ENCODE peak calls at places on chromosomes 16 and 17, in four cellular contexts. I is ovary, Z is PC-3, H is suprapubic skin. S is an unnamed sample. For H3K4me1, the result is how much of the 10 kb centered on the place peaks cover.

GRCh38 chr16:26261621-26262020 is 569.9 kb downstream of the HS3ST4 start:
- DNase-seq in I (no peak), H (no peak), Z (no peak), S (no peak)

GRCh38 chr17:19867094-19867653 is 562 bp downstream of the ULK2 start:
- DNase-seq in Z (peak), H (peak), I (peak), S (peak)

GRCh38 chr17:5422505-5422904 is 2.5 kb downstream of the RPAIN start:
- DNase-seq in I (no peak), H (no peak), Z (peak), S (no peak)

GRCh38 chr17:68248199-68248825 is 469 bp downstream of the AMZ2 start:
- DNase-seq in H (no peak), I (no peak), Z (peak), S (peak)

GRCh38 chr17:61460796-61461585 is 8.8 kb downstream of the TBX4 start:
- DNase-seq in H (peak), Z (no peak), I (no peak), S (no peak)

GRCh38 chr17:61504697-61505096 is 52.5 kb downstream of the TBX4 start:
- DNase-seq in Z (peak), I (no peak), H (no peak), S (no peak)

GRCh38 chr16:51888534-51888933 is 658.4 kb downstream of the TOX3 start:
- DNase-seq in H (no peak), Z (no peak), I (no peak), S (no peak)

GRCh38 chr17:79843475-79843916 is 4.3 kb upstream of the CBX4 start:
- DNase-seq in Z (no peak), H (no peak), I (peak), S (no peak)

GRCh38 chr17:61201211-61201610 is 198.4 kb upstream of the TBX2 start:
- DNase-seq in H (no peak), I (no peak), Z (peak), S (no peak)

GRCh38 chr16:12559714-12560113 is 244.0 kb downstream of the CPPED1 start:
- DNase-seq in H (no peak), Z (peak), I (no peak), S (no peak)

GRCh38 chr16:73949574-73950348 is 346.9 kb upstream of the PSMD7 start:
- DNase-seq in H (no peak), Z (peak), I (no peak), S (no peak)

GRCh38 chr16:90015586-90016338 is 3.5 kb downstream of the DBNDD1 start:
- DNase-seq in Z (no peak), H (no peak), I (no peak), S (no peak)

GRCh38 chr17:79294459-79295071 is 219.9 kb downstream of the ENGASE start:
- DNase-seq in I (peak), Z (peak), H (no peak), S (no peak)

GRCh38 chr16:27369806-27370205 is 32.2 kb upstream of the IL21R start:
- DNase-seq in I (no peak), Z (peak), H (no peak), S (no peak)

GRCh38 chr17:41796066-41796895 is 9.8 kb upstream of the JUP start:
- DNase-seq in I (no peak), Z (peak), H (no peak), S (no peak)
- H3K4me1 ChIP-seq in I (under half), Z (half or more), H (half or more), S (under half)

GRCh38 chr17:28041844-28042656 is 427 bp upstream of the NLK start:
- DNase-seq in Z (peak), I (no peak), H (no peak), S (no peak)

GRCh38 chr17:28042721-28043291 is 329 bp downstream of the NLK start:
- DNase-seq in H (no peak), Z (no peak), I (peak), S (no peak)

GRCh38 chr17:28043296-28043695 is 819 bp downstream of the NLK start:
- DNase-seq in I (no peak), H (no peak), Z (no peak), S (no peak)

GRCh38 chr17:28042657-28042720 is at the start of gene NLK:
- DNase-seq in H (no peak), Z (no peak), I (no peak), S (no peak)

DNA sequence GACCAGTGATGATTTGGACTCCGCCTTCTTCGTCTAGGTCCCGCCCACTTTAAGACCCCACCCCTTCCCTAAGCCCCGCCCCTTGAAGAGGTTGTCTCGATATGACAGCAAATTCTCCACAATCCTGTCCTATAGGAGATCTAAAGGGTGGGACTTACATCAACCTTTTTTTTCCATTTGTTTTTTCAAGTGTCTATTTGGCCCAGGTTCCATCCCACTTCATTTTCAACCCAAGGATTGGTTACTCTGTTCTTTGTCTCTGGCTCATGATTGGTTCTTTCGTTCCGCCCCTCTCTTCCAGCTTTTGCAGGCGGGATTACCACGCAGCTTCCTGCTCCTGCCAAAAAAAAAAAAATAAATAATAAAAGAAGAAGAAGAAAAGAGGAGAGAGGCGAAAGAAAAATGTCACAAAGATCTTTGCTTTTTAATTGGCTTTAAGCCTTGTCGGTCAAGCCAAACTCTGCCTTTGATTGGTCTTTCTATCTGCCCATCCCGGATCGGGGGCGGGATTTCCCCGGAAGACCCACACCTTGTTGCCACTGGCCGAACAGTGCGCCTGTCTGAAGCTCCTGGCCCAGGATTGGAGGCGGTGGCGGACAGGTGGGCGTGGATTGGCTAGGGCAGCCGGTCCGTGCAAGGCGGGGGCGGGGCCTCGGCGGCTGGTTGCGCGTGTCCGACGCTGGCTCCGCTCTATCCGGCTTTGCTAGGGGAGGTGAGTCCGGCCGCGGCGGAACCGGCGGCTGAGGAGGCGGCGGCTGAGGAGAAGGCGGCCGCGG is 1.2 kb upstream of the NLK start:
- DNase-seq in H (peak), Z (peak), I (peak), S (peak)
- H3K4me3 ChIP-seq in H (peak), Z (peak), I (peak), S (peak)

GRCh38 chr17:29102046-29102445 is 59.1 kb downstream of the PIPOX start:
- DNase-seq in H (no peak), Z (no peak), I (no peak), S (no peak)
- H3K27ac ChIP-seq in H (peak), Z (no peak), I (no peak), S (no peak)

GRCh38 chr17:21020622-21021021 is 22.2 kb downstream of the USP22 start:
- DNase-seq in H (no peak), Z (no peak), I (no peak), S (peak)
- H3K4me1 ChIP-seq in H (under half), Z (under half), I (under half), S (under half)

DNA sequence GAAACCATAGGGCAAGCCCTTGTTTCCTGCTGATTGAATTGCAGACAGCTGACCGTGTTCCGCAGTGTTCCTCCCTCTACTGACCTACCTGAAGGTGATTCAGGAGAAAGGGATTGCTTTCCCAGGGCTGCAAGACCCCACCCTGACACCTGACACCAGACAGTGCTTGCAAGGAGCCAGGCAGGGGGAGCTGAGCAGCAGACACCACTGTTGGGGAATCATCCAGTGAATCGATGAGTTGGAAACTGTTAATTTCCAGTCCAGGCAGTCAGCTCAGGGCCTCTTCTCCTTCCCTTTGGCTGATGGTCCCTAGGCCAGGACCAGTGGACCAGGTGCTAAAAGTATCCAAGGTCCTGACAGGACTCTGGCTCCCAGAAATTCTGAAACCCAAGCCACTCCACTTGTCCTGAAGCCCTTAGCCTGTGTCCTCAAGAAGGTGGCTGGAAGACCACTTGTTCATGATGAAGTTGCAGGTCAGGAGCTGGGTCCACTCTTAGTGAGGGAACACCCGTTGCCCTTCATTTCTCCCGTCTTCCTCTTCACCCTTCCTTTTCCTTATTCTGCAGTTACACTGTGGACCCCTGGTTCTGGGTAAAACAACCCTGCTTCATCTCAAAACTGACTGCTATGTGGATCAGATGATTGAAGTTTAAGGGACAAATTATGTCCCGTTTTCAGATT is 9.5 kb upstream of the UNK start:
- DNase-seq in I (peak), H (peak), Z (peak), S (no peak)
- H3K4me3 ChIP-seq in I (no peak), H (no peak), Z (no peak), S (no peak)